ENCODE peak calls at places on chromosomes 12 and 14, in five cellular contexts. One of them, this sample, is unnamed.

GRCh38 chr14:50600849-50601248 is 40.9 kb downstream of the ATL1 start:
- DNase-seq in lung: no peak
- DNase-seq in nephron progenitor cell: peak; percentile 10
- DNase-seq in cardiac muscle cell: peak; percentile 35
- DNase-seq in fibroblast of lung: peak; percentile 39
- DNase-seq in this sample: no peak

GRCh38 chr14:104392001-104392395 is 187.6 kb upstream of the C14orf180 start:
- DNase-seq in nephron progenitor cell: no peak
- DNase-seq in cardiac muscle cell: no peak
- DNase-seq in fibroblast of lung: no peak
- DNase-seq in lung: no peak
- DNase-seq in this sample: no peak

GRCh38 chr12:120110550-120111501 is 5.7 kb downstream of the RAB35 start:
- DNase-seq in cardiac muscle cell: no peak
- DNase-seq in nephron progenitor cell: no peak
- DNase-seq in lung: peak; percentile 65
- DNase-seq in fibroblast of lung: no peak
- DNase-seq in this sample: peak; percentile 93

GRCh38 chr14:104246401-104247335 is 108.3 kb downstream of the KIF26A start:
- DNase-seq in cardiac muscle cell: no peak
- DNase-seq in lung: no peak
- DNase-seq in fibroblast of lung: no peak
- DNase-seq in nephron progenitor cell: no peak
- DNase-seq in this sample: no peak

GRCh38 chr14:37420622-37421021 is 174.4 kb downstream of the FOXA1 start:
- DNase-seq in cardiac muscle cell: no peak
- DNase-seq in nephron progenitor cell: no peak
- DNase-seq in lung: no peak
- DNase-seq in fibroblast of lung: no peak
- DNase-seq in this sample: no peak

GRCh38 chr12:116360579-116361403 is 83.3 kb upstream of the MED13L start:
- DNase-seq in lung: no peak
- DNase-seq in cardiac muscle cell: no peak
- DNase-seq in fibroblast of lung: no peak
- DNase-seq in nephron progenitor cell: no peak
- DNase-seq in this sample: no peak

GRCh38 chr14:82720931-82721330 is 1187.3 kb upstream of the SEL1L start:
- DNase-seq in cardiac muscle cell: peak; percentile 13
- DNase-seq in nephron progenitor cell: no peak
- DNase-seq in fibroblast of lung: no peak
- DNase-seq in lung: no peak
- DNase-seq in this sample: no peak

GRCh38 chr14:104137297-104138097 is 890 bp upstream of the KIF26A start:
- DNase-seq in lung: no peak
- DNase-seq in fibroblast of lung: peak; percentile 19
- DNase-seq in nephron progenitor cell: peak; percentile 91
- DNase-seq in cardiac muscle cell: peak; percentile 87
- DNase-seq in this sample: peak; percentile 29

GRCh38 chr12:115233891-115234543 is 550.0 kb upstream of the TBX3 start:
- DNase-seq in fibroblast of lung: no peak
- DNase-seq in nephron progenitor cell: no peak
- DNase-seq in lung: no peak
- DNase-seq in cardiac muscle cell: peak; percentile 42
- DNase-seq in this sample: no peak

GRCh38 chr12:123233505-123234299 is 466 bp downstream of the MTRFR start:
- DNase-seq in lung: no peak
- DNase-seq in nephron progenitor cell: no peak
- DNase-seq in fibroblast of lung: no peak
- DNase-seq in cardiac muscle cell: no peak
- DNase-seq in this sample: no peak

GRCh38 chr14:69049675-69050074 is 70.6 kb upstream of the ACTN1 start:
- DNase-seq in nephron progenitor cell: no peak
- DNase-seq in fibroblast of lung: peak; percentile 91
- DNase-seq in lung: no peak
- DNase-seq in cardiac muscle cell: no peak
- DNase-seq in this sample: peak; percentile 7

GRCh38 chr12:75212072-75212471 is 2.4 kb upstream of the KCNC2 start:
- DNase-seq in fibroblast of lung: no peak
- DNase-seq in nephron progenitor cell: no peak
- DNase-seq in lung: no peak
- DNase-seq in cardiac muscle cell: no peak
- DNase-seq in this sample: no peak

GRCh38 chr12:106226884-106227640 is 20.8 kb downstream of the CKAP4 start:
- DNase-seq in nephron progenitor cell: no peak
- DNase-seq in lung: no peak
- DNase-seq in cardiac muscle cell: peak; percentile 61
- DNase-seq in fibroblast of lung: peak; percentile 74
- DNase-seq in this sample: peak; percentile 42

GRCh38 chr12:70719672-70720420 is 82.6 kb upstream of the PTPRB start:
- DNase-seq in cardiac muscle cell: peak; percentile 65
- DNase-seq in lung: no peak
- DNase-seq in nephron progenitor cell: peak; percentile 70
- DNase-seq in fibroblast of lung: peak; percentile 45
- DNase-seq in this sample: peak; percentile 3

GRCh38 chr12:102063066-102063465 is 1.3 kb upstream of the WASHC3 start:
- DNase-seq in lung: no peak
- DNase-seq in cardiac muscle cell: no peak
- DNase-seq in fibroblast of lung: no peak
- DNase-seq in nephron progenitor cell: no peak
- DNase-seq in this sample: no peak

GRCh38 chr14:70358631-70359030 is 852 bp downstream of the COX16 start:
- DNase-seq in fibroblast of lung: peak; percentile 12
- DNase-seq in nephron progenitor cell: no peak
- DNase-seq in cardiac muscle cell: no peak
- DNase-seq in lung: no peak
- DNase-seq in this sample: no peak

GRCh38 chr12:90855534-90855933 is 99.4 kb downstream of the CCER1 start:
- DNase-seq in lung: no peak
- DNase-seq in fibroblast of lung: no peak
- DNase-seq in cardiac muscle cell: no peak
- DNase-seq in nephron progenitor cell: no peak
- DNase-seq in this sample: no peak

GRCh38 chr12:89311703-89312293 is 40.5 kb downstream of the DUSP6 start:
- DNase-seq in cardiac muscle cell: no peak
- DNase-seq in nephron progenitor cell: no peak
- DNase-seq in fibroblast of lung: no peak
- DNase-seq in lung: no peak
- DNase-seq in this sample: no peak

GRCh38 chr12:7403466-7403865 is 40.5 kb downstream of the CD163L1 start:
- DNase-seq in nephron progenitor cell: no peak
- DNase-seq in lung: no peak
- DNase-seq in fibroblast of lung: no peak
- DNase-seq in cardiac muscle cell: no peak
- DNase-seq in this sample: no peak

GRCh38 chr14:99064262-99064954 is 207.6 kb downstream of the BCL11B start:
- DNase-seq in fibroblast of lung: no peak
- DNase-seq in cardiac muscle cell: no peak
- DNase-seq in lung: no peak
- DNase-seq in nephron progenitor cell: no peak
- DNase-seq in this sample: no peak

GRCh38 chr12:110705309-110705708 is 16.4 kb upstream of the HVCN1 start:
- DNase-seq in cardiac muscle cell: no peak
- DNase-seq in nephron progenitor cell: no peak
- DNase-seq in lung: no peak
- DNase-seq in fibroblast of lung: no peak
- DNase-seq in this sample: no peak

GRCh38 chr12:110704750-110705149 is 15.8 kb upstream of the HVCN1 start:
- DNase-seq in nephron progenitor cell: no peak
- DNase-seq in lung: no peak
- DNase-seq in cardiac muscle cell: no peak
- DNase-seq in fibroblast of lung: no peak
- DNase-seq in this sample: no peak

GRCh38 chr12:110704231-110704630 is 15.3 kb upstream of the HVCN1 start:
- DNase-seq in lung: no peak
- DNase-seq in cardiac muscle cell: no peak
- DNase-seq in fibroblast of lung: no peak
- DNase-seq in nephron progenitor cell: no peak
- DNase-seq in this sample: no peak

GRCh38 chr12:110708917-110709316 is 20.0 kb upstream of the HVCN1 start:
- DNase-seq in lung: no peak
- DNase-seq in cardiac muscle cell: no peak
- DNase-seq in nephron progenitor cell: no peak
- DNase-seq in fibroblast of lung: no peak
- DNase-seq in this sample: no peak
- TF ChIP-seq CTCF in lung: no peak
- TF ChIP-seq CTCF in cardiac muscle cell: no peak
- TF ChIP-seq CTCF in nephron progenitor cell: no peak
- TF ChIP-seq CTCF in fibroblast of lung: no peak
- TF ChIP-seq CTCF in this sample: no peak

GRCh38 chr12:127926004-127926403 is 341.0 kb upstream of the TMEM132C start:
- DNase-seq in lung: no peak
- DNase-seq in nephron progenitor cell: peak; percentile 33
- DNase-seq in fibroblast of lung: no peak
- DNase-seq in cardiac muscle cell: peak; percentile 81
- DNase-seq in this sample: no peak
- TF ChIP-seq CTCF in lung: no peak
- TF ChIP-seq CTCF in nephron progenitor cell: peak; percentile 43
- TF ChIP-seq CTCF in fibroblast of lung: no peak
- TF ChIP-seq CTCF in cardiac muscle cell: no peak
- TF ChIP-seq CTCF in this sample: no peak

DNA sequence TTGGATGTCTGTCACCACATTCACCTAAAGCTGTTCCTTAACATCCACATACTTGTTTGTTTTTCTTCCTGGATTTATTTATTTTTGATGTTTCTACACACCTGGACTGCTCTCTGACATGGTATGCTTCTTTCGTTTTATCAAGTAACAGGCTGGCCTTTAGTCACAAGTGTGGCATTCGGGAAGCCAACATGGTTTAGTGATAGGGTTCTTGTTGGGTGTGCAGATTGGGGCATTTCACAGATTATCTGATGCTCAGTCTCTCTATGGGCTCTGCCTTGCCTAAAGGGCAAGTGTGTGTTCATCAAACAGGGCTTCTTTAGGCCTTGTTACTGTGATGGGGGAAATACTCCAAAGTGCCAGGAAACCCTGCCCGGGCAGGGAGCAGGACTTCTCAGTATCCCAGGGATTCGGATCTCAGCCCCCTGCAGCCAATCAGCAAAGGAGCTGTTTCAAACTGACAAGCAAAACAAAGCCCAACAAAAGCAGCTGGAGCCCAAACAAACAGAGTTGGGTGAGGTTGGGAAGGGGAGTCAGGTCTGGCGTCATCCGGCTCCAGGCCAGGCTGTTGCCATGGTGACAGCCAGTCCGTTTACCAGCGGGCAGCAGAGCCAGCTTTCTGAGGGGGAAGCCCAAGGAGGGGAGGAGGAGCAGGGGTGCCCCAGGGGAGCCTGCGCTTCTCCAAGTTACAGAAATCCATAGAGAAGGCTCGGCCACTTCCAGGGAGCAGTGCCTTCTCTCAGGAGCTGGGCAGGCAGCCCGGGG is 31.8 kb downstream of the FOS start:
- DNase-seq in fibroblast of lung: peak; percentile 95
- DNase-seq in nephron progenitor cell: peak; percentile 66
- DNase-seq in cardiac muscle cell: no peak
- DNase-seq in lung: peak; percentile 74
- DNase-seq in this sample: no peak
- TF ChIP-seq CTCF in fibroblast of lung: no peak
- TF ChIP-seq CTCF in nephron progenitor cell: no peak
- TF ChIP-seq CTCF in cardiac muscle cell: no peak
- TF ChIP-seq CTCF in lung: no peak
- TF ChIP-seq CTCF in this sample: no peak

GRCh38 chr14:28515571-28515970 is 251.0 kb upstream of the FOXG1 start:
- DNase-seq in cardiac muscle cell: no peak
- DNase-seq in nephron progenitor cell: no peak
- DNase-seq in lung: no peak
- DNase-seq in fibroblast of lung: peak; percentile 70
- DNase-seq in this sample: no peak
- TF ChIP-seq CTCF in cardiac muscle cell: no peak
- TF ChIP-seq CTCF in nephron progenitor cell: no peak
- TF ChIP-seq CTCF in lung: no peak
- TF ChIP-seq CTCF in fibroblast of lung: no peak
- TF ChIP-seq CTCF in this sample: no peak

DNA sequence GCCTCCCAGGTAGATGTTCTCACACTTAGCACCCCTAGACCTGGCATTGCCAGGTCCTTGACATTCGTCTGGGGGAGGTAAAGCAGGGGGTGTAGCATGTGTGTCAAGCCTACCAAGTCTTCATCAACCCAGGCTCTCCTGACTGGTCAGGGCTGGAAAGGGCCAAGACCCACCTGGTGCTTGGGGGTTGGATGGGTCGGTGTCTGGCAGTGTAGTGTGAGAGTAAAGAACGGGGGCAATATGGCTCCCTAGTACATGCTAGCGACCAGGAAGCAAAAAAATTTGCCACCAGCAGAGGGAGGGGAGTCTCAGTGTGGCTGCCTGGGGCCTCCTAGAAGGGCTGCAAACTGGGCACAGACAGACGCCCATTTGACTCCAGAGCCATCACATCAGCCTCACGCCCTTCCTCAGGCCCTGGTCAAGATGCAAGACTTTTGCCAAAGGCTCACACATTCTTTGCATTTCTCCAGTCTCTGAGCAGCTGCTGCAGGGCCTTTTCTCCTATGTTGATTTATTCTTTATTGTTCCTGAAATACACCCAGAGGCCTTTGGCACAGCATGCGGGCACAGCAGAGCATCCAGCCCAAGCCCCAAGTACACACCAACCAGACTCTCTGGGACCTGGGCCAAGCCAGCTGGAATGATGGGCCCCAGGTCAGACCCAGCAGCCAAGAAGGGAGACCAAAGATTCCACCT is 38.3 kb upstream of the PNMA1 start:
- DNase-seq in cardiac muscle cell: no peak
- DNase-seq in lung: no peak
- DNase-seq in nephron progenitor cell: no peak
- DNase-seq in fibroblast of lung: peak; percentile 82
- DNase-seq in this sample: no peak
- TF ChIP-seq CTCF in cardiac muscle cell: peak; percentile 40
- TF ChIP-seq CTCF in lung: no peak
- TF ChIP-seq CTCF in nephron progenitor cell: no peak
- TF ChIP-seq CTCF in fibroblast of lung: peak; percentile 55
- TF ChIP-seq CTCF in this sample: no peak

GRCh38 chr12:50112456-50113218 is 601 bp downstream of the COX14 start:
- DNase-seq in fibroblast of lung: no peak
- DNase-seq in lung: peak; percentile 57
- DNase-seq in nephron progenitor cell: no peak
- DNase-seq in cardiac muscle cell: peak; percentile 69
- DNase-seq in this sample: peak; percentile 45

GRCh38 chr12:50110762-50111416 is 1.1 kb upstream of the COX14 start:
- DNase-seq in cardiac muscle cell: peak; percentile 92
- DNase-seq in fibroblast of lung: peak; percentile 12
- DNase-seq in lung: peak; percentile 63
- DNase-seq in nephron progenitor cell: peak; percentile 68
- DNase-seq in this sample: no peak

GRCh38 chr12:50110127-50110761 is 1.8 kb upstream of the COX14 start:
- DNase-seq in cardiac muscle cell: no peak
- DNase-seq in lung: peak; percentile 47
- DNase-seq in nephron progenitor cell: peak; percentile 28
- DNase-seq in fibroblast of lung: no peak
- DNase-seq in this sample: peak; percentile 90

GRCh38 chr12:50111693-50112455 is at the start of gene COX14:
- DNase-seq in nephron progenitor cell: peak; percentile 99
- DNase-seq in lung: peak; percentile 99
- DNase-seq in fibroblast of lung: peak; percentile 100
- DNase-seq in cardiac muscle cell: peak; percentile 100
- DNase-seq in this sample: peak; percentile 98

GRCh38 chr12:50111417-50111692 is 681 bp upstream of the COX14 start:
- DNase-seq in cardiac muscle cell: no peak
- DNase-seq in lung: no peak
- DNase-seq in fibroblast of lung: no peak
- DNase-seq in nephron progenitor cell: no peak
- DNase-seq in this sample: no peak
- TF ChIP-seq CTCF in cardiac muscle cell: no peak
- TF ChIP-seq CTCF in lung: no peak
- TF ChIP-seq CTCF in fibroblast of lung: no peak
- TF ChIP-seq CTCF in nephron progenitor cell: no peak
- TF ChIP-seq CTCF in this sample: no peak

GRCh38 chr14:76514599-76514998 is 138.7 kb downstream of the ESRRB start:
- DNase-seq in lung: no peak
- DNase-seq in fibroblast of lung: peak; percentile 4
- DNase-seq in nephron progenitor cell: no peak
- DNase-seq in cardiac muscle cell: no peak
- DNase-seq in this sample: peak; percentile 46
- TF ChIP-seq CTCF in lung: no peak
- TF ChIP-seq CTCF in fibroblast of lung: no peak
- TF ChIP-seq CTCF in nephron progenitor cell: no peak
- TF ChIP-seq CTCF in cardiac muscle cell: peak; percentile 17
- TF ChIP-seq CTCF in this sample: no peak